ENCODE peak calls at places on chromosome 1, in eight cellular contexts. One of them, this sample, is unnamed. For H3K9me3, the result is how much of the 10 kb centered on the place peaks cover.

GRCh38 chr1:15543589-15544568 is 17.2 kb downstream of the DNAJC16 start:
- DNase-seq in CD8-positive, alpha-beta T cell: no peak
- DNase-seq in neural progenitor cell: no peak
- DNase-seq in iPS DF 6.9: no peak
- DNase-seq in tibial artery: no peak
- DNase-seq in hepatocyte: no peak
- DNase-seq in Karpas-422: no peak
- DNase-seq in uterus: no peak
- DNase-seq in this sample: no peak

GRCh38 chr1:111904478-111905218 is 84.8 kb downstream of the KCND3 start:
- DNase-seq in iPS DF 6.9: peak
- DNase-seq in CD8-positive, alpha-beta T cell: no peak
- DNase-seq in hepatocyte: no peak
- DNase-seq in Karpas-422: no peak
- DNase-seq in neural progenitor cell: peak
- DNase-seq in uterus: no peak
- DNase-seq in tibial artery: no peak
- DNase-seq in this sample: no peak

GRCh38 chr1:154453577-154454352 is 48.3 kb upstream of the TDRD10 start:
- DNase-seq in hepatocyte: no peak
- DNase-seq in neural progenitor cell: no peak
- DNase-seq in tibial artery: no peak
- DNase-seq in iPS DF 6.9: no peak
- DNase-seq in uterus: no peak
- DNase-seq in Karpas-422: no peak
- DNase-seq in CD8-positive, alpha-beta T cell: no peak
- DNase-seq in this sample: no peak

GRCh38 chr1:17239420-17239819 is 9.5 kb upstream of the PADI3 start:
- DNase-seq in Karpas-422: peak
- DNase-seq in uterus: no peak
- DNase-seq in CD8-positive, alpha-beta T cell: no peak
- DNase-seq in hepatocyte: peak
- DNase-seq in tibial artery: no peak
- DNase-seq in neural progenitor cell: peak
- DNase-seq in iPS DF 6.9: peak
- DNase-seq in this sample: no peak

GRCh38 chr1:208855403-208855802 is 611.2 kb upstream of the PLXNA2 start:
- DNase-seq in tibial artery: no peak
- DNase-seq in iPS DF 6.9: no peak
- DNase-seq in uterus: no peak
- DNase-seq in CD8-positive, alpha-beta T cell: no peak
- DNase-seq in Karpas-422: no peak
- DNase-seq in neural progenitor cell: no peak
- DNase-seq in hepatocyte: no peak
- DNase-seq in this sample: no peak

GRCh38 chr1:204578867-204579664 is 62.9 kb downstream of the MDM4 start:
- DNase-seq in CD8-positive, alpha-beta T cell: no peak
- DNase-seq in iPS DF 6.9: no peak
- DNase-seq in neural progenitor cell: peak
- DNase-seq in uterus: no peak
- DNase-seq in tibial artery: peak
- DNase-seq in Karpas-422: peak
- DNase-seq in hepatocyte: no peak
- DNase-seq in this sample: no peak

GRCh38 chr1:208231929-208232360 is 12.2 kb downstream of the PLXNA2 start:
- DNase-seq in uterus: no peak
- DNase-seq in CD8-positive, alpha-beta T cell: no peak
- DNase-seq in iPS DF 6.9: no peak
- DNase-seq in hepatocyte: no peak
- DNase-seq in Karpas-422: no peak
- DNase-seq in neural progenitor cell: peak
- DNase-seq in tibial artery: no peak
- DNase-seq in this sample: no peak

GRCh38 chr1:111736548-111737215 is 2.5 kb downstream of the INKA2 start:
- DNase-seq in uterus: peak
- DNase-seq in tibial artery: no peak
- DNase-seq in iPS DF 6.9: no peak
- DNase-seq in neural progenitor cell: peak
- DNase-seq in Karpas-422: no peak
- DNase-seq in hepatocyte: no peak
- DNase-seq in CD8-positive, alpha-beta T cell: no peak
- DNase-seq in this sample: no peak

GRCh38 chr1:173405758-173406344 is 71.3 kb upstream of the PRDX6 start:
- DNase-seq in uterus: no peak
- DNase-seq in Karpas-422: no peak
- DNase-seq in hepatocyte: no peak
- DNase-seq in iPS DF 6.9: no peak
- DNase-seq in CD8-positive, alpha-beta T cell: no peak
- DNase-seq in tibial artery: no peak
- DNase-seq in neural progenitor cell: no peak
- DNase-seq in this sample: no peak

GRCh38 chr1:25640646-25641328 is 24.2 kb downstream of the MAN1C1 start:
- DNase-seq in tibial artery: no peak
- DNase-seq in neural progenitor cell: peak
- DNase-seq in CD8-positive, alpha-beta T cell: no peak
- DNase-seq in iPS DF 6.9: no peak
- DNase-seq in hepatocyte: no peak
- DNase-seq in uterus: no peak
- DNase-seq in Karpas-422: no peak
- DNase-seq in this sample: no peak

GRCh38 chr1:57017201-57017600 is 51.4 kb upstream of the C8B start:
- DNase-seq in Karpas-422: no peak
- DNase-seq in neural progenitor cell: no peak
- DNase-seq in uterus: no peak
- DNase-seq in hepatocyte: no peak
- DNase-seq in CD8-positive, alpha-beta T cell: no peak
- DNase-seq in tibial artery: no peak
- DNase-seq in iPS DF 6.9: no peak
- DNase-seq in this sample: no peak

GRCh38 chr1:195965036-195965435 is 643.2 kb downstream of the KCNT2 start:
- DNase-seq in neural progenitor cell: no peak
- DNase-seq in uterus: no peak
- DNase-seq in tibial artery: no peak
- DNase-seq in hepatocyte: no peak
- DNase-seq in iPS DF 6.9: no peak
- DNase-seq in CD8-positive, alpha-beta T cell: no peak
- DNase-seq in Karpas-422: no peak
- DNase-seq in this sample: no peak

GRCh38 chr1:227791425-227792090 is 23.9 kb upstream of the PRSS38 start:
- DNase-seq in neural progenitor cell: no peak
- DNase-seq in CD8-positive, alpha-beta T cell: no peak
- DNase-seq in hepatocyte: no peak
- DNase-seq in tibial artery: no peak
- DNase-seq in uterus: no peak
- DNase-seq in iPS DF 6.9: no peak
- DNase-seq in Karpas-422: no peak
- DNase-seq in this sample: no peak

GRCh38 chr1:200755456-200755855 is 16.8 kb downstream of the CAMSAP2 start:
- DNase-seq in CD8-positive, alpha-beta T cell: no peak
- DNase-seq in uterus: no peak
- DNase-seq in Karpas-422: no peak
- DNase-seq in iPS DF 6.9: no peak
- DNase-seq in tibial artery: no peak
- DNase-seq in hepatocyte: no peak
- DNase-seq in neural progenitor cell: no peak
- DNase-seq in this sample: no peak

GRCh38 chr1:18100493-18101063 is 7.0 kb upstream of the IGSF21 start:
- DNase-seq in hepatocyte: peak
- DNase-seq in tibial artery: peak
- DNase-seq in CD8-positive, alpha-beta T cell: peak
- DNase-seq in iPS DF 6.9: peak
- DNase-seq in neural progenitor cell: peak
- DNase-seq in Karpas-422: peak
- DNase-seq in uterus: no peak
- DNase-seq in this sample: no peak

GRCh38 chr1:53810497-53810896 is 27.6 kb downstream of the NDC1 start:
- DNase-seq in uterus: no peak
- DNase-seq in neural progenitor cell: no peak
- DNase-seq in iPS DF 6.9: no peak
- DNase-seq in hepatocyte: no peak
- DNase-seq in CD8-positive, alpha-beta T cell: no peak
- DNase-seq in tibial artery: no peak
- DNase-seq in Karpas-422: no peak
- DNase-seq in this sample: no peak

GRCh38 chr1:231734417-231734816 is 107.8 kb downstream of the DISC1 start:
- DNase-seq in iPS DF 6.9: no peak
- DNase-seq in CD8-positive, alpha-beta T cell: no peak
- DNase-seq in hepatocyte: no peak
- DNase-seq in Karpas-422: no peak
- DNase-seq in uterus: no peak
- DNase-seq in tibial artery: no peak
- DNase-seq in neural progenitor cell: no peak
- DNase-seq in this sample: no peak

GRCh38 chr1:97996880-97997279 is 76.0 kb upstream of the DPYD start:
- DNase-seq in uterus: no peak
- DNase-seq in neural progenitor cell: no peak
- DNase-seq in hepatocyte: no peak
- DNase-seq in Karpas-422: no peak
- DNase-seq in tibial artery: no peak
- DNase-seq in iPS DF 6.9: no peak
- DNase-seq in CD8-positive, alpha-beta T cell: no peak
- DNase-seq in this sample: no peak

GRCh38 chr1:27993241-27993640 is 33.5 kb downstream of the XKR8 start:
- DNase-seq in tibial artery: no peak
- DNase-seq in neural progenitor cell: no peak
- DNase-seq in Karpas-422: no peak
- DNase-seq in CD8-positive, alpha-beta T cell: no peak
- DNase-seq in hepatocyte: no peak
- DNase-seq in iPS DF 6.9: no peak
- DNase-seq in uterus: no peak
- DNase-seq in this sample: no peak

GRCh38 chr1:6259491-6260362 is 1.2 kb downstream of the GPR153 start:
- DNase-seq in neural progenitor cell: peak
- DNase-seq in iPS DF 6.9: no peak
- DNase-seq in uterus: peak
- DNase-seq in tibial artery: peak
- DNase-seq in Karpas-422: peak
- DNase-seq in CD8-positive, alpha-beta T cell: peak
- DNase-seq in hepatocyte: peak
- DNase-seq in this sample: peak

GRCh38 chr1:50929376-50929958 is 30.6 kb downstream of the FAF1 start:
- DNase-seq in uterus: no peak
- DNase-seq in hepatocyte: peak
- DNase-seq in CD8-positive, alpha-beta T cell: no peak
- DNase-seq in tibial artery: no peak
- DNase-seq in Karpas-422: peak
- DNase-seq in neural progenitor cell: peak
- DNase-seq in iPS DF 6.9: no peak
- DNase-seq in this sample: no peak

GRCh38 chr1:168498159-168498609 is 45.6 kb downstream of the XCL2 start:
- DNase-seq in Karpas-422: no peak
- DNase-seq in neural progenitor cell: no peak
- DNase-seq in uterus: no peak
- DNase-seq in iPS DF 6.9: no peak
- DNase-seq in tibial artery: no peak
- DNase-seq in hepatocyte: peak
- DNase-seq in CD8-positive, alpha-beta T cell: no peak
- DNase-seq in this sample: no peak

GRCh38 chr1:153485880-153486279 is 25.4 kb upstream of the S100A7 start:
- DNase-seq in neural progenitor cell: no peak
- DNase-seq in iPS DF 6.9: no peak
- DNase-seq in hepatocyte: no peak
- DNase-seq in CD8-positive, alpha-beta T cell: no peak
- DNase-seq in tibial artery: no peak
- DNase-seq in Karpas-422: no peak
- DNase-seq in uterus: peak
- DNase-seq in this sample: no peak

GRCh38 chr1:119859647-119860046 is 36.7 kb downstream of the ADAM30 start:
- DNase-seq in Karpas-422: no peak
- DNase-seq in CD8-positive, alpha-beta T cell: no peak
- DNase-seq in iPS DF 6.9: no peak
- DNase-seq in tibial artery: no peak
- DNase-seq in neural progenitor cell: no peak
- DNase-seq in hepatocyte: no peak
- DNase-seq in uterus: no peak
- DNase-seq in this sample: no peak
- H3K9me3 ChIP-seq in Karpas-422: under half
- H3K9me3 ChIP-seq in CD8-positive, alpha-beta T cell: under half
- H3K9me3 ChIP-seq in iPS DF 6.9: under half
- H3K9me3 ChIP-seq in tibial artery: under half
- H3K9me3 ChIP-seq in neural progenitor cell: under half
- H3K9me3 ChIP-seq in hepatocyte: under half
- H3K9me3 ChIP-seq in uterus: under half
- H3K9me3 ChIP-seq in this sample: under half

GRCh38 chr1:163999131-163999530 is 559.9 kb upstream of the PBX1 start:
- DNase-seq in Karpas-422: no peak
- DNase-seq in tibial artery: no peak
- DNase-seq in neural progenitor cell: peak
- DNase-seq in iPS DF 6.9: no peak
- DNase-seq in hepatocyte: no peak
- DNase-seq in CD8-positive, alpha-beta T cell: no peak
- DNase-seq in uterus: no peak
- DNase-seq in this sample: no peak
- H3K9me3 ChIP-seq in Karpas-422: under half
- H3K9me3 ChIP-seq in tibial artery: under half
- H3K9me3 ChIP-seq in neural progenitor cell: under half
- H3K9me3 ChIP-seq in iPS DF 6.9: under half
- H3K9me3 ChIP-seq in hepatocyte: under half
- H3K9me3 ChIP-seq in CD8-positive, alpha-beta T cell: under half
- H3K9me3 ChIP-seq in uterus: under half
- H3K9me3 ChIP-seq in this sample: under half

DNA sequence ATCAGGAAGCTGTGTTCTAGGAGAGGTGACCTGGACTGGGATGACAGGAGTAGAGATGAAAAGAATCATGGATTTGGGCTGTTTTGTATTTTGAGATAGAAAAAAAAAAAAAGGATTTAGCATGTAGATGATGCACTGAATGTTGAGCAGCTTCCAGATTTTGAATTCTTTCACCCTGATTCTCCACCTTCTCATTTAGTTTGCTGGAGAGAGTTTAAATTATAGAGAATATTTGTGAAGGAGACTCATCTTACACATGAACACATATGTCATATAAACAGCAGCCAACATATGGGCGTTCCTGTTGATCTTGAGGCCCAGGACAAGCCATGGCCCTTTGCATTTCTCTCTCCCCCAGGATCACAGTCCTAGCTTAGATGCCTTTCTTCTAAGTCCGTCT is 7.4 kb downstream of the RPTN start:
- DNase-seq in neural progenitor cell: no peak
- DNase-seq in tibial artery: no peak
- DNase-seq in uterus: no peak
- DNase-seq in Karpas-422: no peak
- DNase-seq in CD8-positive, alpha-beta T cell: no peak
- DNase-seq in hepatocyte: no peak
- DNase-seq in iPS DF 6.9: no peak
- DNase-seq in this sample: no peak
- H3K9me3 ChIP-seq in neural progenitor cell: under half
- H3K9me3 ChIP-seq in tibial artery: under half
- H3K9me3 ChIP-seq in uterus: under half
- H3K9me3 ChIP-seq in Karpas-422: under half
- H3K9me3 ChIP-seq in CD8-positive, alpha-beta T cell: under half
- H3K9me3 ChIP-seq in hepatocyte: under half
- H3K9me3 ChIP-seq in iPS DF 6.9: under half
- H3K9me3 ChIP-seq in this sample: under half

DNA sequence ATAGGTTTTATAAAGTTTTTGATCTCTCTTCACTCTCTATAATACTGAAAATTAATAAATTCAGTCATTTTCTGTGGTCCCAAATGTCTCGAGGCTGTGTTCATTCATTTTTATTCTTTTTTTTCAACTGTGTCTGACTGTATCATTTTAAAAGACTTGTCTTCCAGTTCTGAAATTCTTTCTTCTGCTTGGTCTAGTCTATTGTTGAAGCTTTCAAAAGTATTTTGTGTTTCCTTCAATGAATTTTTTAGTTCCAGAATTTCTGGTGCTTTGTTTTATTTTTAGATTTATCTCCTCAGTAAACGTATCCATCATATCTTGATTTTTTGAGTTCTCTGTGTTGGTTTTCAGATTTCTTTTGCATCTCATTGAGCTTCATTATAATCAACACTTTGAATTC is 161.0 kb upstream of the CHRM3 start:
- DNase-seq in neural progenitor cell: no peak
- DNase-seq in CD8-positive, alpha-beta T cell: no peak
- DNase-seq in iPS DF 6.9: no peak
- DNase-seq in hepatocyte: no peak
- DNase-seq in Karpas-422: no peak
- DNase-seq in uterus: no peak
- DNase-seq in tibial artery: no peak
- DNase-seq in this sample: no peak
- H3K9me3 ChIP-seq in neural progenitor cell: under half
- H3K9me3 ChIP-seq in CD8-positive, alpha-beta T cell: under half
- H3K9me3 ChIP-seq in iPS DF 6.9: under half
- H3K9me3 ChIP-seq in hepatocyte: under half
- H3K9me3 ChIP-seq in Karpas-422: half or more
- H3K9me3 ChIP-seq in uterus: under half
- H3K9me3 ChIP-seq in tibial artery: under half
- H3K9me3 ChIP-seq in this sample: under half